ENCODE peak calls at places on chromosome 4, in nine cellular contexts. G is NCI-H82; B is KG1; O is cortex of kidney; I is HEK293T; Y is NCI-H510A; R is T-helper 1 cell; A is activated T-helper 1 cell treated with anti-CD3 and anti-CD28 coated beads, Interleukin-2, amount 50 U/mL, for 16 hours; M is H9. Z is an unnamed sample.

GRCh38 chr4:47933798-47934197 is 19.4 kb upstream of the NFXL1 start:
- DNase-seq in G (peak), B (no peak), O (no peak), I (peak), Y (no peak), R (peak), A (no peak), M (no peak), Z (no peak)

GRCh38 chr4:65046496-65047101 is 623.7 kb downstream of the EPHA5 start:
- DNase-seq in G (peak), B (no peak), O (no peak), I (no peak), Y (no peak), R (no peak), A (no peak), M (no peak), Z (no peak)

GRCh38 chr4:38678078-38678477 is 14.1 kb downstream of the KLF3 start:
- DNase-seq in G (no peak), B (no peak), O (no peak), I (no peak), Y (no peak), R (no peak), A (no peak), M (no peak), Z (no peak)

GRCh38 chr4:6996481-6996880 is 46.7 kb upstream of the TADA2B start:
- DNase-seq in G (no peak), B (no peak), O (no peak), I (no peak), Y (no peak), R (no peak), A (no peak), M (no peak), Z (no peak)

GRCh38 chr4:113419631-113420030 is 341.9 kb downstream of the CAMK2D start:
- DNase-seq in G (no peak), B (no peak), O (no peak), I (no peak), Y (no peak), R (no peak), A (no peak), M (no peak), Z (no peak)

GRCh38 chr4:148852092-148852699 is 410.0 kb upstream of the NR3C2 start:
- DNase-seq in G (no peak), B (no peak), O (no peak), I (no peak), Y (no peak), R (no peak), A (no peak), M (no peak), Z (no peak)

GRCh38 chr4:175035907-175036306 is 117.7 kb downstream of the ADAM29 start:
- DNase-seq in G (no peak), B (no peak), O (no peak), I (no peak), Y (no peak), R (no peak), A (no peak), M (no peak), Z (no peak)

GRCh38 chr4:38306482-38307071 is 346.4 kb downstream of the PTTG2 start:
- DNase-seq in G (no peak), B (no peak), O (no peak), I (no peak), Y (no peak), R (peak), A (no peak), M (no peak), Z (no peak)

GRCh38 chr4:10093801-10094552 is 22.6 kb downstream of the WDR1 start:
- DNase-seq in G (no peak), B (peak), O (no peak), I (no peak), Y (no peak), R (peak), A (no peak), M (no peak), Z (no peak)

GRCh38 chr4:4457803-4458550 is 71.1 kb downstream of the NSG1 start:
- DNase-seq in G (no peak), B (no peak), O (no peak), I (no peak), Y (no peak), R (no peak), A (no peak), M (peak), Z (no peak)

GRCh38 chr4:188976644-188977115 is 837.4 kb downstream of the TRIML1 start:
- DNase-seq in G (no peak), B (no peak), O (no peak), I (peak), Y (peak), R (no peak), A (no peak), M (peak), Z (no peak)

GRCh38 chr4:1367936-1368289 is 20.9 kb downstream of the UVSSA start:
- DNase-seq in G (no peak), B (no peak), O (no peak), I (no peak), Y (no peak), R (no peak), A (no peak), M (no peak), Z (no peak)

GRCh38 chr4:114386637-114387233 is 211.9 kb upstream of the UGT8 start:
- DNase-seq in G (peak), B (no peak), O (no peak), I (peak), Y (no peak), R (no peak), A (no peak), M (no peak), Z (no peak)

GRCh38 chr4:74437866-74438265 is 7.1 kb upstream of the AREG start:
- DNase-seq in G (no peak), B (no peak), O (no peak), I (no peak), Y (no peak), R (no peak), A (no peak), M (no peak), Z (no peak)

GRCh38 chr4:147651563-147651962 is 32.4 kb downstream of the PRMT9 start:
- DNase-seq in G (no peak), B (no peak), O (no peak), I (no peak), Y (no peak), R (no peak), A (no peak), M (no peak), Z (no peak)

GRCh38 chr4:170089743-170090666 is at the start of gene AADAT:
- DNase-seq in G (peak), B (peak), O (peak), I (peak), Y (peak), R (peak), A (no peak), M (peak), Z (no peak)

GRCh38 chr4:138561276-138561880 is 319.2 kb upstream of the SLC7A11 start:
- DNase-seq in G (no peak), B (no peak), O (no peak), I (no peak), Y (no peak), R (no peak), A (no peak), M (no peak), Z (no peak)

GRCh38 chr4:79906306-79906705 is 166.7 kb downstream of the ANTXR2 start:
- DNase-seq in G (no peak), B (no peak), O (no peak), I (no peak), Y (no peak), R (no peak), A (no peak), M (no peak), Z (no peak)

GRCh38 chr4:38189445-38189844 is 229.2 kb downstream of the PTTG2 start:
- DNase-seq in G (no peak), B (no peak), O (no peak), I (no peak), Y (no peak), R (no peak), A (no peak), M (no peak), Z (no peak)

GRCh38 chr4:76251448-76252270 is at the start of gene FAM47E:
- DNase-seq in G (peak), B (no peak), O (no peak), I (peak), Y (peak), R (peak), A (no peak), M (peak), Z (no peak)

GRCh38 chr4:167903291-167903721 is 189.0 kb upstream of the ANXA10 start:
- DNase-seq in G (no peak), B (no peak), O (no peak), I (no peak), Y (no peak), R (no peak), A (no peak), M (no peak), Z (no peak)

GRCh38 chr4:140372607-140373327 is 679 bp upstream of the SCOC start:
- DNase-seq in G (peak), B (peak), O (no peak), I (peak), Y (no peak), R (peak), A (no peak), M (no peak), Z (peak)

GRCh38 chr4:103306870-103307345 is 108.8 kb upstream of the CENPE start:
- DNase-seq in G (peak), B (no peak), O (no peak), I (no peak), Y (peak), R (no peak), A (no peak), M (peak), Z (no peak)

GRCh38 chr4:13584481-13584880 is 40.2 kb upstream of the NKX3-2 start:
- DNase-seq in G (no peak), B (no peak), O (no peak), I (no peak), Y (no peak), R (no peak), A (no peak), M (no peak), Z (no peak)

GRCh38 chr4:98662619-98663225 is 4.3 kb upstream of the TSPAN5 start:
- DNase-seq in G (peak), B (no peak), O (no peak), I (no peak), Y (peak), R (peak), A (no peak), M (peak), Z (no peak)